ENCODE peak calls at places on chromosome 2, in five cellular contexts. J is testis, F is ovary, A is heart left ventricle, O is body of pancreas. K is an unnamed sample.

GRCh38 chr2:206353685-206354084 is 79.2 kb downstream of the ZDBF2 start:
- DNase-seq in J (no peak), F (no peak), A (no peak), O (no peak), K (no peak)

GRCh38 chr2:218295029-218295428 is 2.7 kb upstream of the TMBIM1 start:
- DNase-seq in J (no peak), F (no peak), A (no peak), O (peak; percentile 84), K (no peak)

GRCh38 chr2:54570925-54571694 is 115.0 kb downstream of the SPTBN1 start:
- DNase-seq in J (peak; percentile 37), F (no peak), A (peak; percentile 59), O (peak; percentile 62), K (no peak)

GRCh38 chr2:47558116-47559078 is 155.4 kb downstream of the MSH2 start:
- DNase-seq in J (peak; percentile 35), F (no peak), A (no peak), O (no peak), K (no peak)

GRCh38 chr2:127448526-127448925 is 30.3 kb downstream of the PROC start:
- DNase-seq in J (no peak), F (no peak), A (no peak), O (no peak), K (no peak)

GRCh38 chr2:31337197-31337596 is 77.3 kb downstream of the XDH start:
- DNase-seq in J (no peak), F (no peak), A (no peak), O (no peak), K (no peak)

GRCh38 chr2:23745726-23746105 is 181.2 kb downstream of the ATAD2B start:
- DNase-seq in J (peak; percentile 45), F (no peak), A (peak; percentile 21), O (peak; percentile 48), K (peak; percentile 35)

GRCh38 chr2:10078704-10079191 is 1.5 kb downstream of the CYS1 start:
- DNase-seq in J (no peak), F (no peak), A (no peak), O (no peak), K (no peak)

GRCh38 chr2:100197643-100198153 is 55.3 kb upstream of the AFF3 start:
- DNase-seq in J (peak; percentile 80), F (peak; percentile 82), A (peak; percentile 71), O (peak; percentile 43), K (no peak)

GRCh38 chr2:128451636-128452411 is 133.2 kb upstream of the HS6ST1 start:
- DNase-seq in J (peak; percentile 11), F (no peak), A (peak; percentile 10), O (no peak), K (no peak)

GRCh38 chr2:217166241-217166640 is 306.4 kb upstream of the TNP1 start:
- DNase-seq in J (peak; percentile 22), F (no peak), A (no peak), O (peak; percentile 10), K (peak; percentile 66)

GRCh38 chr2:144510206-144510991 is 9.5 kb downstream of the ZEB2 start:
- DNase-seq in J (no peak), F (no peak), A (no peak), O (no peak), K (peak; percentile 60)

GRCh38 chr2:174561283-174562275 is 36.0 kb downstream of the WIPF1 start:
- DNase-seq in J (peak; percentile 87), F (peak; percentile 79), A (peak; percentile 82), O (peak; percentile 90), K (no peak)

GRCh38 chr2:208222351-208222750 is 32.5 kb downstream of the IDH1 start:
- DNase-seq in J (no peak), F (no peak), A (no peak), O (no peak), K (no peak)

GRCh38 chr2:25041928-25042320 is at the start of gene EFR3B:
- DNase-seq in J (peak; percentile 97), F (peak; percentile 93), A (peak; percentile 96), O (peak; percentile 98), K (peak; percentile 94)

GRCh38 chr2:69735696-69736095 is 6.2 kb upstream of the ANXA4 start:
- DNase-seq in J (peak; percentile 68), F (no peak), A (no peak), O (peak; percentile 69), K (no peak)

GRCh38 chr2:64453710-64454315 is at the start of gene LGALSL:
- DNase-seq in J (peak; percentile 81), F (peak; percentile 79), A (peak; percentile 82), O (peak; percentile 89), K (peak; percentile 60)

GRCh38 chr2:212327171-212327809 is 211.3 kb downstream of the ERBB4 start:
- DNase-seq in J (no peak), F (no peak), A (no peak), O (no peak), K (no peak)

GRCh38 chr2:231709981-231710750 is 1.8 kb downstream of the PTMA start:
- DNase-seq in J (peak; percentile 83), F (peak; percentile 95), A (peak; percentile 86), O (peak; percentile 85), K (peak; percentile 95)

GRCh38 chr2:231711677-231712461 is 3.5 kb downstream of the PTMA start:
- DNase-seq in J (no peak), F (no peak), A (no peak), O (no peak), K (no peak)

GRCh38 chr2:231708773-231709635 is 679 bp downstream of the PTMA start:
- DNase-seq in J (peak; percentile 43), F (peak; percentile 83), A (peak; percentile 54), O (peak; percentile 50), K (peak; percentile 77)

GRCh38 chr2:231709636-231709980 is 1.3 kb downstream of the PTMA start:
- DNase-seq in J (peak; percentile 61), F (peak; percentile 70), A (peak; percentile 57), O (peak; percentile 73), K (peak; percentile 88)

GRCh38 chr2:231710751-231711676 is 2.7 kb downstream of the PTMA start:
- DNase-seq in J (peak; percentile 50), F (peak; percentile 63), A (peak; percentile 56), O (no peak), K (peak; percentile 66)
- TF ChIP-seq POLR2A in J (no peak), F (no peak), A (no peak), O (no peak), K (no peak)

DNA sequence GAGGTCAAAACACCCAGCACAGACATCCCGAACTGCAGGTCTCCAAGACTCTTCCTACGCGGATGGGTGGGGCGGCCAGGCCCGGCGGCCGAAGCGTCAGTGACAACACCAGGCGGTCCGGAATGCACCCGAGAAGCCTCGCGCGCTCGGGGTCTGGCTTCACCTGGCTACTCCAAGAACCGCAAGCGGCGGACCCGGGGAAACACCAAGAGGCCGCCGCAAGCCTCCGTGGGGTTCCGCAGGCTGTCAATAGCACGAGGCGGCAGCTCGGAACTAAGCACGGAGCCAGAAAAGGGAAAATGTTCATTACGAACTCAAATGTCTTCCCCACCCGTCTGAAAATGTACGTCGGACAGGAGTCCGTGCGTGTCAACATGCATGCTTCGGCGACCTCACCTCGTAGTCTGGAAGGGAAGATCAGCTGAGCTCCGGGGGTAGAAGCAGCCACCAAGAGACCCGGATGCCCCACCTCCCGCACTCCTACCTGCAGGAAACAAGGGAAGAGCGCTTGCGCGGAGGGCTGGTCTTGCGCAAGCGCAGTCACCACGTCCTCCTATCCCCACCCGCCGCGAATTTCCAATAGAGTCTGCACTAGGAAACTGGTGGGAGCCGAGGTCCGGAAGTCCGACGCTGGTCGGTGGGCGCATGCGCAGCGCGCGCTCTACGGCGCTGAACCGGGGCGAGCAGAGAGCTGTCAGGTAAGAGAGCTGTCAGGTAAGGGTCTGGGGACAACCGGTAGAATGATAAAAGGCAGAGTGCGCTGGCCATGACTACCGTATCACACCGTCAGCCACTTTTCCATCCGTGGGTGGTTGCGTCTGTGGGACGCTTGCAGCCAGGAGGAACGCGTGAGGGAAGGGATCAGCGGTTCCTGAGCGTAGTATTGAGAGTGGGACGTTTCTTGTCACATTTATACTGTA is at the start of the genes GPATCH11 and HEATR5B:
- DNase-seq in J (peak; percentile 98), F (peak; percentile 95), A (peak; percentile 95), O (peak; percentile 98), K (peak; percentile 92)
- TF ChIP-seq POLR2A in J (no peak), F (peak; percentile 11), A (peak; percentile 75), O (peak; percentile 86), K (peak; percentile 71)

DNA sequence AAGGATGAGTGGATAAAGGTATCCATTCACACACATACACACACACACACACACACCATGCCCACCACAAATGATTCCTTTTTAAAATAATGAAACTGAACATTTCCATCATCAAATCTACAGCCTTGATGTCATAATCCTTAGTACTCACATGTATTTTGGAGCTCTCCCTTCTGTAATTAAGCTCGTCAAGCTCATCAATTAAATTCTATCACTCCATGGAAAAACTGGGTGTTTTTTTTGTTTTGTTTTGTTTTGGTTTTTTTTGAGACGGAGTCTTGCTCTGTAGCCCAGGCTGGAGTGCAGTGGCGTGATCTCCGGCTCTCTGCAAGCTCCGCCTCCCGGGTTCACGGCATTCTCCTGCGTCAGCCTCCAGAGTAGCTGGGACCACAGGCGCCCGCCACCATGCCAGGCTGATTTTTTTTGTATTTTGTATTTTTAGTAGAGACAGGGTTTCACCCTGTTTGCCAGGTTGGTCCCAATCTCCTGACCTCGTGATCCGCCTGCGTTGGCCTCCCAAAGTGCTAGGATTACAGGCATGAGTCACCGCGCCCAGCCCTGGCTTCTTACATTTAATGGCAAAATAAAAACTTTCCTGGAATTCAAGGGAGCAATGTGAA is 78.6 kb upstream of the RGPD4 start:
- DNase-seq in J (peak; percentile 16), F (no peak), A (no peak), O (no peak), K (no peak)
- TF ChIP-seq POLR2A in J (no peak), F (no peak), A (no peak), O (no peak), K (no peak)

GRCh38 chr2:21023419-21024181 is 20.3 kb downstream of the APOB start:
- DNase-seq in J (no peak), F (no peak), A (no peak), O (no peak), K (no peak)

GRCh38 chr2:21024722-21025389 is 19.0 kb downstream of the APOB start:
- DNase-seq in J (no peak), F (no peak), A (no peak), O (no peak), K (no peak)

GRCh38 chr2:21021430-21021829 is 22.4 kb downstream of the APOB start:
- DNase-seq in J (no peak), F (no peak), A (no peak), O (no peak), K (no peak)

GRCh38 chr2:21024198-21024597 is 19.7 kb downstream of the APOB start:
- DNase-seq in J (no peak), F (no peak), A (no peak), O (no peak), K (no peak)

GRCh38 chr2:21022792-21023367 is 21.0 kb downstream of the APOB start:
- DNase-seq in J (no peak), F (no peak), A (no peak), O (no peak), K (no peak)
- TF ChIP-seq POLR2A in J (no peak), F (no peak), A (no peak), O (no peak), K (no peak)

K was measured in erythroblast.